ENCODE peak calls at places on chromosome 14, in six cellular contexts. W is body of pancreas, S is esophagus squamous epithelium, T is A549, E is GM23338, N is heart right ventricle. R is an unnamed sample. For H3K4me1, the result is how much of the 10 kb centered on the place peaks cover.

GRCh38 chr14:75310295-75311059 is 31.8 kb downstream of the FOS start:
- DNase-seq in W (peak), S (no peak), T (peak), E (peak), N (peak), R (peak)

GRCh38 chr14:85529803-85530574 is at the start of gene FLRT2:
- DNase-seq in W (peak), S (no peak), T (peak), E (peak), N (peak), R (peak)

GRCh38 chr14:56334458-56334857 is 216.2 kb downstream of the PELI2 start:
- DNase-seq in W (no peak), S (no peak), T (no peak), E (no peak), N (no peak), R (no peak)

GRCh38 chr14:77782202-77782601 is 17.7 kb upstream of the ADCK1 start:
- DNase-seq in W (no peak), S (no peak), T (no peak), E (no peak), N (no peak), R (no peak)

GRCh38 chr14:75049136-75049535 is 2.1 kb downstream of the MLH3 start:
- DNase-seq in W (no peak), S (no peak), T (no peak), E (no peak), N (no peak), R (no peak)

GRCh38 chr14:50453869-50454268 is 57.2 kb upstream of the CDKL1 start:
- DNase-seq in W (no peak), S (no peak), T (no peak), E (no peak), N (no peak), R (no peak)

GRCh38 chr14:61478971-61479473 is 157.6 kb downstream of the PRKCH start:
- DNase-seq in W (no peak), S (no peak), T (no peak), E (no peak), N (no peak), R (no peak)

GRCh38 chr14:87615050-87615449 is 377.9 kb downstream of the GALC start:
- DNase-seq in W (no peak), S (no peak), T (no peak), E (no peak), N (no peak), R (no peak)

GRCh38 chr14:103867020-103867419 is 19.6 kb upstream of the PPP1R13B start:
- DNase-seq in W (no peak), S (no peak), T (no peak), E (no peak), N (no peak), R (no peak)

GRCh38 chr14:40911161-40911560 is 695.5 kb upstream of the LRFN5 start:
- DNase-seq in W (no peak), S (no peak), T (no peak), E (no peak), N (no peak), R (no peak)

GRCh38 chr14:29016050-29016900 is 249.7 kb downstream of the FOXG1 start:
- DNase-seq in W (peak), S (no peak), T (peak), E (peak), N (no peak), R (peak)

GRCh38 chr14:25049559-25050493 is at the start of gene STXBP6:
- DNase-seq in W (peak), S (no peak), T (peak), E (peak), N (peak), R (peak)

GRCh38 chr14:54550514-54550913 is 16.4 kb upstream of the SAMD4A start:
- DNase-seq in W (no peak), S (no peak), T (no peak), E (no peak), N (no peak), R (no peak)

GRCh38 chr14:39339003-39339402 is 93.2 kb downstream of the FBXO33 start:
- DNase-seq in W (peak), S (no peak), T (no peak), E (peak), N (no peak), R (peak)

GRCh38 chr14:33062476-33062875 is 123.8 kb downstream of the NPAS3 start:
- DNase-seq in W (no peak), S (no peak), T (no peak), E (no peak), N (no peak), R (no peak)

GRCh38 chr14:104134061-104134965 is 4.1 kb upstream of the KIF26A start:
- DNase-seq in W (peak), S (no peak), T (no peak), E (no peak), N (peak), R (peak)

GRCh38 chr14:65502676-65503124 is 90.2 kb downstream of the FUT8 start:
- DNase-seq in W (no peak), S (no peak), T (no peak), E (no peak), N (no peak), R (no peak)

GRCh38 chr14:55864890-55865655 is 253.1 kb upstream of the PELI2 start:
- DNase-seq in W (no peak), S (no peak), T (no peak), E (peak), N (no peak), R (peak)

GRCh38 chr14:61730756-61731373 is 31.4 kb upstream of the SNAPC1 start:
- DNase-seq in W (no peak), S (no peak), T (no peak), E (no peak), N (no peak), R (no peak)

DNA sequence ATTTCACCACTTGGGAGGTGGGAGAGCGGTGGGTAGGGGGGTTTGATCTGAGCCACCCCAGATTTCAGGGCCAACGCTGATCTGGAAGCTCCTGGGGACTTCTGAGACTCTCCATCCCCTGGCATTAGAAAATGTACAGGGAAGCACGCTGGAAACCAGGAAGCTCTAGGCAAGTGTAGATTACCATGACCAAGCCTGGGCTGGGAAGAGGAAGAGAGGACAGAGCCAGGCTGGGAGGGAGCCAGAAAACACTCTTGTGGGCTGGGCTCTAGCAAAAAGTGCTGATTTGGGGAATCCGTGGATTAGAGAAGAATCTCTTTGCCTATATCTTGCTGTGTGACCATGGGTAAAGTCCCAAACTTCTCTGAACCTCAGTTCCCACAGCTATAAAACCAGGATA is 236.7 kb downstream of the BCL11B start:
- DNase-seq in W (peak), S (no peak), T (no peak), E (no peak), N (peak), R (no peak)
- H3K4me3 ChIP-seq in W (no peak), S (peak), T (no peak), E (no peak), N (no peak), R (no peak)

GRCh38 chr14:100865682-100866591 is 37.6 kb downstream of the RTL1 start:
- DNase-seq in W (no peak), S (no peak), T (no peak), E (no peak), N (no peak), R (no peak)

GRCh38 chr14:100862277-100862676 is 36.4 kb downstream of the MEG3 start:
- DNase-seq in W (no peak), S (no peak), T (no peak), E (no peak), N (no peak), R (no peak)

GRCh38 chr14:100864960-100865681 is 38.4 kb downstream of the RTL1 start:
- DNase-seq in W (no peak), S (no peak), T (peak), E (no peak), N (no peak), R (no peak)

GRCh38 chr14:100862793-100863192 is 36.9 kb downstream of the MEG3 start:
- DNase-seq in W (no peak), S (no peak), T (no peak), E (no peak), N (no peak), R (no peak)

GRCh38 chr14:100864206-100864605 is 38.3 kb downstream of the MEG3 start:
- DNase-seq in W (no peak), S (no peak), T (no peak), E (no peak), N (no peak), R (no peak)
- H3K27ac ChIP-seq in W (no peak), S (no peak), T (no peak), E (no peak), N (no peak), R (no peak)

GRCh38 chr14:21096438-21096837 is 2.0 kb downstream of the ZNF219 start:
- DNase-seq in W (no peak), S (no peak), T (no peak), E (no peak), N (no peak), R (peak)

GRCh38 chr14:21096889-21097615 is 1.4 kb downstream of the ZNF219 start:
- DNase-seq in W (no peak), S (no peak), T (no peak), E (peak), N (no peak), R (peak)

GRCh38 chr14:21098892-21099595 is 589 bp upstream of the ZNF219 start:
- DNase-seq in W (no peak), S (no peak), T (no peak), E (no peak), N (no peak), R (peak)

GRCh38 chr14:21098134-21098891 is at the start of gene ZNF219:
- DNase-seq in W (peak), S (no peak), T (peak), E (peak), N (peak), R (peak)

GRCh38 chr14:21097616-21098133 is 780 bp downstream of the ZNF219 start:
- DNase-seq in W (peak), S (no peak), T (no peak), E (peak), N (peak), R (peak)
- H3K4me1 ChIP-seq in W (under half), S (half or more), T (half or more), E (half or more), N (under half), R (under half)

GRCh38 chr14:73714656-73715081 is 485 bp upstream of the PNMA1 start:
- DNase-seq in W (no peak), S (no peak), T (no peak), E (no peak), N (no peak), R (no peak)
- H3K4me3 ChIP-seq in W (no peak), S (peak), T (peak), E (peak), N (peak), R (peak)

GRCh38 chr14:34933301-34933700 is 49.5 kb upstream of the SRP54 start:
- DNase-seq in W (no peak), S (no peak), T (no peak), E (no peak), N (no peak), R (no peak)
- H3K27ac ChIP-seq in W (no peak), S (no peak), T (no peak), E (no peak), N (no peak), R (no peak)

DNA sequence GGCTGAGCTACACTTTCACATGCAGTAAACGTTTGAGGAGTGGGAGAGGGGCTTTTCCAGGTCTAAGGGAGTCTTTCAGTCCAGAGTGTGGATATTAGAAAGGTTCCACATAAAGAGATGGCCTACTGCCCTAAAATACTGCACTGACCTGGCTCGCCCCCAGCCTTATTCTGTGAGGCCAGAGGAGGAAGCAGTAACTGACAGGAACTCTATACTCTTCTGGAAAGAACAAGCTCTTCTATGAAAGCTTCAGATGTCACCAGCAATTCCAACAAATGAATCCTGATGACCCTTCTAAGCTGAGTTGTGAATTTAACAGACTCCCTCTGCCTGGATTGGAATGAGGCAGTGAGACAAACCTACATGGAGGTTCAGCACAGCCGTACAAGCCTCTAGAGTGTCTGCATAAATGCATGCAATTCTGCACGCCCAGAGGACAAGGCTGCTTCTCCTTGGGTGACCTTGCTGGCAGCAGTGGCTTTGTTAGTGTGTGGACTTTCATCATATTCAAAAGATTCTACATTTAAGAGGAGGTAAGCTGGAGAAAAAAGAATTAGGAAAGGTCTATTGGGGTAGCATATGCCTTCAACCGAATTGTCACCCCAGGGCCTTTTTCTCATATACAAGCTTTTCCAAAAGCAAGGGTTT is 154.0 kb upstream of the EGLN3 start:
- DNase-seq in W (no peak), S (no peak), T (no peak), E (no peak), N (no peak), R (no peak)
- H3K4me1 ChIP-seq in W (under half), S (under half), T (under half), E (under half), N (under half), R (under half)

GRCh38 chr14:94561656-94562010 is 391 bp downstream of the SERPINA4 start:
- DNase-seq in W (no peak), S (no peak), T (no peak), E (no peak), N (no peak), R (no peak)

GRCh38 chr14:94562019-94562418 is 777 bp downstream of the SERPINA4 start:
- DNase-seq in W (no peak), S (no peak), T (no peak), E (no peak), N (no peak), R (no peak)

GRCh38 chr14:94560782-94561655 is at the start of gene SERPINA4:
- DNase-seq in W (peak), S (no peak), T (no peak), E (no peak), N (no peak), R (no peak)

GRCh38 chr14:94564381-94564780 is 3.1 kb downstream of the SERPINA4 start:
- DNase-seq in W (no peak), S (no peak), T (no peak), E (no peak), N (no peak), R (no peak)

DNA sequence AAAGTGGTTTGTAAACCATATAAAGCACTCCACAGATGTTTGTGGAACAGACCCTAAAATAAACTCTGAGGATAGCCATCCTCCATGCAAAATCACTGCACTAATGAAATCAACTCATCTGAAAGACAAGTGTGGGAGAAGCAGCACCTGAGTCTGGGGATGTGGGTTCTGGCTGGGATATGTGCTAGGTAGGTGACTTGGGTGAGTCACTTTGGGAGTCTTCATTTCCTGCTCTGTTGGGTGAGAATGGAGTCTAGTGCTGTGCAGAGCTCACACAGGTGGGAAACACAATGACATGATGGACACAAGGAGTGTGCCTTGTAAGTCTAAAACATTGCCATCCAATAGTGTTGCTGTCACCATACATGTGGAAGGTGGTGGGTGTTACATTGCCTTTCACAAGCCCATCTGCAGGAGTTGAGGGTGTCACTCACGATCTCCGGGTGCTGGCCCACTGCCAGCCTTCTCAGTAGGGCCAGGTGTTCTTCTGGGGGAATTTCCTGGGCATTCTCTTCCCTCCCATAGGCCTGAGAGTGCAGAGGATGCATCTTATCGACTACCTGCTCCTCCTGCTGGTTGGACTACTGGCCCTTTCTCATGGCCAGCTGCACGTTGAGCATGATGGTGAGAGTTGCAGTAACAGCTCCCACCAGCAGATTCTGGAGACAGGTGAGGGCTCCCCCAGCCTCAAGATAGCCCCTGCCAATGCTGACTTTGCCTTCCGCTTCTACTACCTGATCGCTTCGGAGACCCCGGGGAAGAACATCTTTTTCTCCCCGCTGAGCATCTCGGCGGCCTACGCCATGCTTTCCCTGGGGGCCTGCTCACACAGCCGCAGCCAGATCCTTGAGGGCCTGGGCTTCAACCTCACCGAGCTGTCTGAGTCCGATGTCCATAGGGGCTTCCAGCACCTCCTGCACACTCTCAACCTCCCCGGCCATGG is 2.0 kb downstream of the SERPINA4 start:
- DNase-seq in W (peak), S (no peak), T (no peak), E (no peak), N (no peak), R (no peak)
- H3K4me3 ChIP-seq in W (no peak), S (no peak), T (no peak), E (no peak), N (no peak), R (no peak)

GRCh38 chr14:68281497-68281896 is 461.9 kb downstream of the RAD51B start:
- DNase-seq in W (no peak), S (no peak), T (no peak), E (no peak), N (no peak), R (no peak)

GRCh38 chr14:68282479-68283377 is 463.1 kb downstream of the RAD51B start:
- DNase-seq in W (no peak), S (no peak), T (no peak), E (no peak), N (no peak), R (no peak)

GRCh38 chr14:68278568-68279436 is 459.2 kb downstream of the RAD51B start:
- DNase-seq in W (no peak), S (no peak), T (peak), E (no peak), N (no peak), R (no peak)

GRCh38 chr14:68279777-68280233 is 460.2 kb downstream of the RAD51B start:
- DNase-seq in W (no peak), S (no peak), T (no peak), E (no peak), N (no peak), R (no peak)

DNA sequence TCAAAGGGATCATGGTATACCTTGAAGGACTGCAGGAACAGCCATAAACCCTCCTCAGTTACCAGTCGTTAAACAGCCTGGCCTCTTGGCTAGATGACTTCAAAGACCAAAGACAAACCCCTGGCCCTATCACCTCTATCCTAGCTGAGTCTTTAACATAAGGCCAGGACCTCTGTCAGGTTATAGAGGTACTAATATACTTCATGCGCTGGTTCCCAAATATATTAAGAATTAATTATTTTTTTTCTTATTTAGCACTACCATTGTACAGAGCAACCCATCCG is 459.8 kb downstream of the RAD51B start:
- DNase-seq in W (no peak), S (no peak), T (no peak), E (no peak), N (no peak), R (no peak)
- H3K27ac ChIP-seq in W (peak), S (no peak), T (peak), E (no peak), N (no peak), R (no peak)

GRCh38 chr14:35370969-35371368 is 33.6 kb downstream of the NFKBIA start:
- DNase-seq in W (no peak), S (no peak), T (no peak), E (no peak), N (no peak), R (no peak)

GRCh38 chr14:35368139-35368460 is 36.4 kb downstream of the NFKBIA start:
- DNase-seq in W (no peak), S (no peak), T (no peak), E (no peak), N (no peak), R (no peak)

GRCh38 chr14:35369701-35370191 is 34.8 kb downstream of the NFKBIA start:
- DNase-seq in W (no peak), S (no peak), T (peak), E (no peak), N (no peak), R (no peak)

GRCh38 chr14:35368583-35368982 is 36.0 kb downstream of the NFKBIA start:
- DNase-seq in W (no peak), S (no peak), T (no peak), E (no peak), N (no peak), R (no peak)

DNA sequence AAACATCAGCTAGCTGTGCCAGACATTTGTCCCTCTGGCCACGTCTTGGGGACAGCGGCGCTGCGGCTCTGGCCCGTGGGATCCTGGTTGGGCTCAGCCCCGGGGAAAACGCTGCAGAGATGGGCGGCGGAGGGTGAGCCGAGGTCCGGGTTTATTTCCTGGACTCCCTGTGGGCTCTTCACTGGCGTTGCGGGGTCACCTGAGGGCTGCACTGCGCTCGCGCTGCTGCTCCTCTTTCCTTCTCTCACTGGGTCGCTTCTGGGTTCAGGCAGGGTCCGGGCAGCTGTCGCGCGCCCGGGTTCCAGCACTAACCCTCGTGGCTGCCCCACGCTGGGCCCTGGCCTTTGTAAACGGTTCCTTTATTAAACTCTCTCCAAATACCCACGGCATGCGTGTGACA is 35.6 kb downstream of the NFKBIA start:
- DNase-seq in W (no peak), S (no peak), T (no peak), E (peak), N (peak), R (no peak)
- H3K4me1 ChIP-seq in W (under half), S (half or more), T (half or more), E (under half), N (under half), R (under half)

R was measured in endodermal cell.